ENCODE peak calls at places on chromosomes 12 and 14, in ten cellular contexts. One of them, this sample, is unnamed.

GRCh38 chr12:81800298-81801148 is 41.4 kb upstream of the PPFIA2 start:
- DNase-seq in activated T-helper 1 cell treated with anti-CD3 and anti-CD28 coated beads, Interleukin-12 subunit alpha, Interleukin-12 subunit beta, Interleukin-2, Interleukin-4 antibody, amounts not matched to agents 30 ng/mL and 10 ng/mL and 1 ng/mL, durations not matched to agents 14 hours and 24 hours and 36 hours: no peak
- DNase-seq in naive B cell: no peak
- DNase-seq in renal cortical epithelial cell: peak; percentile 88
- DNase-seq in CD8-positive, alpha-beta T cell: no peak
- DNase-seq in ovary: no peak
- DNase-seq in activated naive CD8-positive, alpha-beta T cell treated with anti-CD3 and anti-CD28 coated beads, Interleukin-2, amount 50 U/mL, for 24 hours: no peak
- DNase-seq in cerebellum: no peak
- DNase-seq in glutamatergic neuron: no peak
- DNase-seq in stimulated activated CD8-positive, alpha-beta memory T cell treated with anti-CD3 and anti-CD28 coated beads, Interleukin-2, amount 100 ng/mL, for 1 hour: no peak
- DNase-seq in this sample: no peak

GRCh38 chr12:111759991-111760390 is 6.7 kb upstream of the ALDH2 start:
- DNase-seq in cerebellum: no peak
- DNase-seq in activated T-helper 1 cell treated with anti-CD3 and anti-CD28 coated beads, Interleukin-12 subunit alpha, Interleukin-12 subunit beta, Interleukin-2, Interleukin-4 antibody, amounts not matched to agents 30 ng/mL and 10 ng/mL and 1 ng/mL, durations not matched to agents 14 hours and 24 hours and 36 hours: no peak
- DNase-seq in stimulated activated CD8-positive, alpha-beta memory T cell treated with anti-CD3 and anti-CD28 coated beads, Interleukin-2, amount 100 ng/mL, for 1 hour: no peak
- DNase-seq in renal cortical epithelial cell: no peak
- DNase-seq in glutamatergic neuron: no peak
- DNase-seq in CD8-positive, alpha-beta T cell: no peak
- DNase-seq in naive B cell: no peak
- DNase-seq in ovary: no peak
- DNase-seq in activated naive CD8-positive, alpha-beta T cell treated with anti-CD3 and anti-CD28 coated beads, Interleukin-2, amount 50 U/mL, for 24 hours: no peak
- DNase-seq in this sample: no peak

GRCh38 chr12:6340745-6341438 is 984 bp downstream of the TNFRSF1A start:
- DNase-seq in activated T-helper 1 cell treated with anti-CD3 and anti-CD28 coated beads, Interleukin-12 subunit alpha, Interleukin-12 subunit beta, Interleukin-2, Interleukin-4 antibody, amounts not matched to agents 30 ng/mL and 10 ng/mL and 1 ng/mL, durations not matched to agents 14 hours and 24 hours and 36 hours: no peak
- DNase-seq in glutamatergic neuron: no peak
- DNase-seq in naive B cell: no peak
- DNase-seq in ovary: no peak
- DNase-seq in stimulated activated CD8-positive, alpha-beta memory T cell treated with anti-CD3 and anti-CD28 coated beads, Interleukin-2, amount 100 ng/mL, for 1 hour: no peak
- DNase-seq in cerebellum: no peak
- DNase-seq in CD8-positive, alpha-beta T cell: no peak
- DNase-seq in renal cortical epithelial cell: no peak
- DNase-seq in activated naive CD8-positive, alpha-beta T cell treated with anti-CD3 and anti-CD28 coated beads, Interleukin-2, amount 50 U/mL, for 24 hours: no peak
- DNase-seq in this sample: no peak

GRCh38 chr14:91371990-91372375 is 45.6 kb downstream of the CCDC88C start:
- DNase-seq in renal cortical epithelial cell: no peak
- DNase-seq in naive B cell: no peak
- DNase-seq in glutamatergic neuron: no peak
- DNase-seq in cerebellum: peak; percentile 78
- DNase-seq in activated T-helper 1 cell treated with anti-CD3 and anti-CD28 coated beads, Interleukin-12 subunit alpha, Interleukin-12 subunit beta, Interleukin-2, Interleukin-4 antibody, amounts not matched to agents 30 ng/mL and 10 ng/mL and 1 ng/mL, durations not matched to agents 14 hours and 24 hours and 36 hours: no peak
- DNase-seq in CD8-positive, alpha-beta T cell: no peak
- DNase-seq in stimulated activated CD8-positive, alpha-beta memory T cell treated with anti-CD3 and anti-CD28 coated beads, Interleukin-2, amount 100 ng/mL, for 1 hour: no peak
- DNase-seq in ovary: no peak
- DNase-seq in activated naive CD8-positive, alpha-beta T cell treated with anti-CD3 and anti-CD28 coated beads, Interleukin-2, amount 50 U/mL, for 24 hours: no peak
- DNase-seq in this sample: peak; percentile 70

GRCh38 chr14:105059917-105060565 is 5.2 kb downstream of the GPR132 start:
- DNase-seq in ovary: no peak
- DNase-seq in cerebellum: no peak
- DNase-seq in activated naive CD8-positive, alpha-beta T cell treated with anti-CD3 and anti-CD28 coated beads, Interleukin-2, amount 50 U/mL, for 24 hours: no peak
- DNase-seq in activated T-helper 1 cell treated with anti-CD3 and anti-CD28 coated beads, Interleukin-12 subunit alpha, Interleukin-12 subunit beta, Interleukin-2, Interleukin-4 antibody, amounts not matched to agents 30 ng/mL and 10 ng/mL and 1 ng/mL, durations not matched to agents 14 hours and 24 hours and 36 hours: no peak
- DNase-seq in naive B cell: no peak
- DNase-seq in renal cortical epithelial cell: no peak
- DNase-seq in CD8-positive, alpha-beta T cell: no peak
- DNase-seq in glutamatergic neuron: no peak
- DNase-seq in stimulated activated CD8-positive, alpha-beta memory T cell treated with anti-CD3 and anti-CD28 coated beads, Interleukin-2, amount 100 ng/mL, for 1 hour: no peak
- DNase-seq in this sample: no peak

GRCh38 chr12:28089363-28089762 is 100.9 kb upstream of the CCDC91 start:
- DNase-seq in CD8-positive, alpha-beta T cell: no peak
- DNase-seq in glutamatergic neuron: no peak
- DNase-seq in renal cortical epithelial cell: peak; percentile 21
- DNase-seq in cerebellum: no peak
- DNase-seq in naive B cell: no peak
- DNase-seq in activated T-helper 1 cell treated with anti-CD3 and anti-CD28 coated beads, Interleukin-12 subunit alpha, Interleukin-12 subunit beta, Interleukin-2, Interleukin-4 antibody, amounts not matched to agents 30 ng/mL and 10 ng/mL and 1 ng/mL, durations not matched to agents 14 hours and 24 hours and 36 hours: no peak
- DNase-seq in activated naive CD8-positive, alpha-beta T cell treated with anti-CD3 and anti-CD28 coated beads, Interleukin-2, amount 50 U/mL, for 24 hours: no peak
- DNase-seq in stimulated activated CD8-positive, alpha-beta memory T cell treated with anti-CD3 and anti-CD28 coated beads, Interleukin-2, amount 100 ng/mL, for 1 hour: no peak
- DNase-seq in ovary: no peak
- DNase-seq in this sample: no peak

GRCh38 chr14:102507026-102507860 is 2.3 kb downstream of the ANKRD9 start:
- DNase-seq in glutamatergic neuron: no peak
- DNase-seq in activated T-helper 1 cell treated with anti-CD3 and anti-CD28 coated beads, Interleukin-12 subunit alpha, Interleukin-12 subunit beta, Interleukin-2, Interleukin-4 antibody, amounts not matched to agents 30 ng/mL and 10 ng/mL and 1 ng/mL, durations not matched to agents 14 hours and 24 hours and 36 hours: no peak
- DNase-seq in activated naive CD8-positive, alpha-beta T cell treated with anti-CD3 and anti-CD28 coated beads, Interleukin-2, amount 50 U/mL, for 24 hours: no peak
- DNase-seq in stimulated activated CD8-positive, alpha-beta memory T cell treated with anti-CD3 and anti-CD28 coated beads, Interleukin-2, amount 100 ng/mL, for 1 hour: no peak
- DNase-seq in naive B cell: no peak
- DNase-seq in CD8-positive, alpha-beta T cell: no peak
- DNase-seq in cerebellum: no peak
- DNase-seq in ovary: no peak
- DNase-seq in renal cortical epithelial cell: no peak
- DNase-seq in this sample: no peak

GRCh38 chr12:6666211-6666610 is 3.3 kb upstream of the ING4 start:
- DNase-seq in renal cortical epithelial cell: no peak
- DNase-seq in ovary: no peak
- DNase-seq in glutamatergic neuron: no peak
- DNase-seq in activated naive CD8-positive, alpha-beta T cell treated with anti-CD3 and anti-CD28 coated beads, Interleukin-2, amount 50 U/mL, for 24 hours: no peak
- DNase-seq in naive B cell: no peak
- DNase-seq in CD8-positive, alpha-beta T cell: no peak
- DNase-seq in activated T-helper 1 cell treated with anti-CD3 and anti-CD28 coated beads, Interleukin-12 subunit alpha, Interleukin-12 subunit beta, Interleukin-2, Interleukin-4 antibody, amounts not matched to agents 30 ng/mL and 10 ng/mL and 1 ng/mL, durations not matched to agents 14 hours and 24 hours and 36 hours: no peak
- DNase-seq in cerebellum: no peak
- DNase-seq in stimulated activated CD8-positive, alpha-beta memory T cell treated with anti-CD3 and anti-CD28 coated beads, Interleukin-2, amount 100 ng/mL, for 1 hour: no peak
- DNase-seq in this sample: no peak

This sample was measured in cerebellar cortex.